ENCODE peak calls at places on chromosomes 2 and 18, in five cellular contexts. G is A549; S is transverse colon; J is right cardiac atrium; O is CD4-positive, alpha-beta T cell. E is an unnamed sample.
A peak's percentile ranks its signal among the peaks of the same experiment; 100 is the strongest.

GRCh38 chr2:10255189-10256030 is 47.3 kb upstream of the HPCAL1 start:
- DNase-seq in S (no peak), G (no peak), O (no peak), J (no peak), E (no peak)

GRCh38 chr2:199946196-199946595 is 9.1 kb downstream of the TYW5 start:
- DNase-seq in S (no peak), J (no peak), O (no peak), G (no peak), E (no peak)

GRCh38 chr2:30230479-30230854 is 867 bp upstream of the LBH start:
- DNase-seq in O (no peak), J (peak; percentile 80), G (no peak), S (no peak), E (no peak)

GRCh38 chr18:24208270-24209035 is 69.6 kb downstream of the CABYR start:
- DNase-seq in G (no peak), J (no peak), S (no peak), O (no peak), E (no peak)

GRCh38 chr2:190585000-190585678 is 50.6 kb upstream of the NEMP2 start:
- DNase-seq in O (no peak), S (no peak), G (no peak), J (no peak), E (no peak)

GRCh38 chr2:45944075-45944474 is 292.6 kb downstream of the PRKCE start:
- DNase-seq in J (no peak), O (no peak), S (no peak), G (no peak), E (no peak)

GRCh38 chr18:21134895-21135294 is 23.3 kb upstream of the ROCK1 start:
- DNase-seq in O (peak; percentile 12), J (no peak), S (no peak), G (peak; percentile 7), E (peak; percentile 8)

GRCh38 chr2:190755796-190756415 is 107.0 kb downstream of the NAB1 start:
- DNase-seq in J (no peak), S (no peak), O (no peak), G (no peak), E (no peak)

GRCh38 chr2:169091761-169092523 is 22.6 kb downstream of the DHRS9 start:
- DNase-seq in J (no peak), S (peak; percentile 83), O (no peak), G (peak; percentile 36), E (no peak)

GRCh38 chr2:240255165-240255491 is 114.7 kb upstream of the OTOS start:
- DNase-seq in J (peak; percentile 36), S (no peak), G (no peak), O (no peak), E (no peak)

GRCh38 chr2:12083081-12083569 is 336.7 kb downstream of the LPIN1 start:
- DNase-seq in J (no peak), S (no peak), G (no peak), O (no peak), E (no peak)

GRCh38 chr2:112821142-112821541 is 15.4 kb downstream of the IL1B start:
- DNase-seq in S (no peak), O (no peak), J (no peak), G (no peak), E (no peak)

GRCh38 chr2:96940991-96941775 is 45.2 kb downstream of the FAM178B start:
- DNase-seq in S (no peak), G (no peak), J (no peak), O (no peak), E (peak; percentile 66)

GRCh38 chr18:12599543-12599942 is 58.4 kb downstream of the SPIRE1 start:
- DNase-seq in G (no peak), O (no peak), J (no peak), S (no peak), E (no peak)

GRCh38 chr2:126527836-126528490 is 128.0 kb upstream of the GYPC start:
- DNase-seq in G (peak; percentile 45), S (peak; percentile 71), O (peak; percentile 73), J (peak; percentile 71), E (peak; percentile 58)

GRCh38 chr2:154443919-154444318 is 254.6 kb upstream of the KCNJ3 start:
- DNase-seq in O (no peak), G (no peak), S (no peak), J (no peak), E (no peak)

GRCh38 chr2:171798156-171798815 is 95.8 kb downstream of the SLC25A12 start:
- DNase-seq in J (no peak), S (no peak), O (no peak), G (no peak), E (no peak)

GRCh38 chr2:173446722-173447121 is 92.0 kb downstream of the CDCA7 start:
- DNase-seq in G (no peak), J (no peak), S (no peak), O (no peak), E (no peak)

GRCh38 chr18:52175406-52175805 is 164.6 kb upstream of the DCC start:
- DNase-seq in J (no peak), S (no peak), G (no peak), O (no peak), E (no peak)

GRCh38 chr2:100818606-100819364 is 1.2 kb upstream of the NPAS2 start:
- DNase-seq in O (no peak), G (peak; percentile 72), J (peak; percentile 81), S (peak; percentile 71), E (no peak)

GRCh38 chr18:44537521-44537920 is 143.2 kb upstream of the SETBP1 start:
- DNase-seq in O (no peak), S (no peak), G (peak; percentile 41), J (peak; percentile 25), E (no peak)

GRCh38 chr2:158723921-158724802 is 71.0 kb upstream of the DAPL1 start:
- DNase-seq in J (no peak), O (no peak), S (no peak), G (peak; percentile 84), E (no peak)
- H3K27ac ChIP-seq in J (no peak overlapping the region), O (no peak overlapping the region), S (no peak overlapping the region), G (peak overlapping the region; percentile 85), E (no peak overlapping the region)

GRCh38 chr2:1429895-1430294 is 16.6 kb downstream of the TPO start:
- DNase-seq in J (no peak), S (no peak), G (no peak), O (no peak), E (no peak)
- H3K27ac ChIP-seq in J (no peak overlapping the region), S (no peak overlapping the region), G (no peak overlapping the region), O (no peak overlapping the region), E (no peak overlapping the region)

GRCh38 chr2:162243305-162243693 is at the start of gene FAP:
- DNase-seq in G (no peak), S (no peak), O (no peak), J (no peak), E (no peak)
- H3K27ac ChIP-seq in G (no peak within 1 kb of the TSS), S (peak within 1 kb of the TSS; percentile 65), O (no peak within 1 kb of the TSS), J (no peak within 1 kb of the TSS), E (no peak within 1 kb of the TSS)

GRCh38 chr2:161077367-161078210 is 82.6 kb upstream of the TANK start:
- DNase-seq in O (peak; percentile 54), J (no peak), G (no peak), S (peak; percentile 20), E (peak; percentile 38)
- H3K27ac ChIP-seq in O (peak overlapping the region; percentile 22), J (no peak overlapping the region), G (no peak overlapping the region), S (peak overlapping the region; percentile 24), E (no peak overlapping the region)

DNA sequence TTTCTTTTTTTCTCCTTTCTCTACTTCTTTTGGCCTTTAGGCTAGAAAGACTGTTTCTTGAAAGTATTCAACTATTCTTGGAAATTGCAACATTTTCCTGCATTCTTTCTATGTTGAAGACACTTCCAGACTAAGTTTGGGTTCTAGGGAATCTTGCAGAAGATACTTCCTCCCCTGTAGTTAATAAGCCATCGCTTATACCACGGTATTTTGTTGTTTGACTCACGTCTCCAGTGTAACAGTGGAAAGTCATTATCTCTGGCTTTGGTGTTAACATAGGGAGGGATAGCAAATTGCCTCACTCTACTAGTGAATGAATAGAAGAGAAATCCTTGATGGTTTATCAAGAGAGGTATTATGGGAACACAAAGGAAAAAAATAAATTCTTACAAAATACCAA is 79.3 kb downstream of the SLC8A1 start:
- DNase-seq in S (no peak), G (no peak), O (no peak), J (no peak), E (no peak)
- H3K27ac ChIP-seq in S (peak overlapping the region; percentile 72), G (no peak overlapping the region), O (no peak overlapping the region), J (no peak overlapping the region), E (no peak overlapping the region)

GRCh38 chr18:33270297-33270696 is 170.2 kb downstream of the CCDC178 start:
- DNase-seq in J (no peak), S (no peak), O (no peak), G (no peak), E (no peak)

GRCh38 chr18:33264566-33264965 is 176.0 kb downstream of the CCDC178 start:
- DNase-seq in S (no peak), O (no peak), G (no peak), J (no peak), E (no peak)

GRCh38 chr18:33269223-33269622 is 171.3 kb downstream of the CCDC178 start:
- DNase-seq in J (no peak), G (no peak), S (no peak), O (no peak), E (no peak)
- H3K27ac ChIP-seq in J (no peak overlapping the region), G (no peak overlapping the region), S (no peak overlapping the region), O (no peak overlapping the region), E (no peak overlapping the region)

DNA sequence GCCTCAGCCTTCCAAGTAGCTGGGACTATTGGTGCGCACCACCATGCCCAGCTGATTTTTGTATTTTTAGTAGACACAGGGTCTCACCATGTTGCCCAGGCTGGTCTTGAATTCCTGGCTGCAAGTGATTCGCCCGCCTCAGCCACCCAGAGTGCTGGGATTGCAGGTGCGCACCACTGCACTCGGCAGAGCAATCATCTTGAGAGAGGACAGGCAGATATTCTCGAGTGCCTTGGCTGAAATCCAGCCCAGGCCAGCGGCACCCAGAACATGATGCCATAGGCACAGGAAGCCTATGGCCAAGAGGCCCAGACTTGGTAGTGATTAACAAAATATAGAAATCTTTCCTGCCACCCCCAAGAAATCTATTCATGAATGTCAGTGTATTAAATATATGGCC is 58.0 kb upstream of the PEX13 start:
- DNase-seq in S (no peak), G (no peak), J (no peak), O (no peak), E (no peak)
- H3K27ac ChIP-seq in S (peak overlapping the region; percentile 29), G (peak overlapping the region; percentile 55), J (no peak overlapping the region), O (no peak overlapping the region), E (no peak overlapping the region)